ENCODE peak calls at places on chromosomes 1 and 21, in seven cellular contexts. S is spleen, B is GM12892, I is A549, Q is GM12891, G is uterus, X is right lobe of liver. D is an unnamed sample.
A peak's percentile ranks its signal among the peaks of the same experiment; 100 is the strongest.

GRCh38 chr1:41641483-41641829 is 157.0 kb upstream of the EDN2 start:
- DNase-seq in G (no peak), S (no peak), I (no peak), X (no peak), B (no peak), Q (no peak), D (no peak)

GRCh38 chr1:80358141-80358540 is 1351.6 kb upstream of the ADGRL4 start:
- DNase-seq in S (no peak), I (no peak), X (no peak), G (no peak), Q (no peak), B (no peak), D (no peak)

GRCh38 chr1:229479660-229480399 is 28.3 kb downstream of the NUP133 start:
- DNase-seq in X (no peak), G (no peak), I (no peak), B (peak; percentile 27), Q (no peak), S (no peak), D (no peak)

GRCh38 chr1:236677641-236678235 is 8.6 kb upstream of the ACTN2 start:
- DNase-seq in I (no peak), S (no peak), Q (no peak), X (no peak), B (no peak), G (no peak), D (no peak)

GRCh38 chr1:170836146-170836545 is 99.2 kb upstream of the MROH9 start:
- DNase-seq in G (no peak), X (no peak), I (no peak), B (no peak), Q (no peak), S (no peak), D (no peak)

GRCh38 chr1:244137725-244138124 is 86.6 kb downstream of the ZBTB18 start:
- DNase-seq in X (no peak), I (no peak), G (no peak), B (no peak), S (no peak), Q (no peak), D (no peak)

GRCh38 chr1:151401125-151401788 is 1.9 kb downstream of the PSMB4 start:
- DNase-seq in Q (no peak), S (no peak), I (no peak), X (no peak), B (no peak), G (no peak), D (no peak)

GRCh38 chr1:204445860-204446412 is 34.3 kb upstream of the PPP1R15B start:
- DNase-seq in S (peak; percentile 84), G (no peak), X (no peak), B (peak; percentile 44), I (peak; percentile 68), Q (peak; percentile 41), D (peak; percentile 51)

GRCh38 chr1:248863011-248863881 is 4.4 kb upstream of the ZNF692 start:
- DNase-seq in X (peak; percentile 88), G (peak; percentile 91), Q (peak; percentile 55), I (peak; percentile 63), S (peak; percentile 97), B (peak; percentile 59), D (peak; percentile 54)

GRCh38 chr1:230865062-230865817 is 3.1 kb downstream of the C1orf198 start:
- DNase-seq in X (no peak), S (peak; percentile 37), I (no peak), Q (no peak), G (no peak), B (no peak), D (no peak)

GRCh38 chr21:31426235-31426797 is 82.3 kb upstream of the TIAM1 start:
- DNase-seq in X (no peak), G (no peak), I (no peak), Q (no peak), S (no peak), B (no peak), D (no peak)

GRCh38 chr1:240337795-240338194 is 246.1 kb downstream of the FMN2 start:
- DNase-seq in G (peak; percentile 63), B (no peak), I (no peak), Q (no peak), S (no peak), X (no peak), D (no peak)

GRCh38 chr1:197557302-197557701 is 218.0 kb downstream of the DENND1B start:
- DNase-seq in B (no peak), Q (no peak), X (no peak), I (peak; percentile 37), G (no peak), S (no peak), D (no peak)

GRCh38 chr1:244450597-244451538 is 841 bp downstream of the ADSS2 start:
- DNase-seq in B (peak; percentile 19), X (peak; percentile 68), I (peak; percentile 34), S (peak; percentile 93), Q (peak; percentile 10), G (peak; percentile 56), D (peak; percentile 23)

GRCh38 chr1:29991025-29991424 is 732.4 kb downstream of the MATN1 start:
- DNase-seq in B (no peak), G (no peak), S (peak; percentile 74), Q (no peak), I (no peak), X (no peak), D (no peak)

GRCh38 chr1:93851327-93851712 is 27.7 kb downstream of the DNTTIP2 start:
- DNase-seq in B (no peak), S (no peak), G (no peak), X (no peak), Q (no peak), I (no peak), D (no peak)

GRCh38 chr1:67327864-67328263 is 20.2 kb downstream of the IL12RB2 start:
- DNase-seq in B (no peak), G (no peak), X (no peak), S (no peak), I (no peak), Q (no peak), D (no peak)

GRCh38 chr1:47913225-47913823 is 83.9 kb downstream of the TRABD2B start:
- DNase-seq in I (no peak), G (no peak), X (no peak), B (no peak), S (no peak), Q (no peak), D (no peak)

GRCh38 chr1:182305861-182306260 is 85.7 kb downstream of the GLUL start:
- DNase-seq in B (no peak), G (no peak), I (no peak), Q (no peak), X (no peak), S (no peak), D (no peak)

GRCh38 chr1:54777011-54777410 is 12.7 kb upstream of the PARS2 start:
- DNase-seq in X (no peak), Q (no peak), B (no peak), G (no peak), S (no peak), I (no peak), D (no peak)

GRCh38 chr1:22142315-22143064 is 407 bp downstream of the WNT4 start:
- DNase-seq in X (no peak), S (no peak), B (peak; percentile 58), Q (peak; percentile 74), G (no peak), I (no peak), D (peak; percentile 36)

GRCh38 chr1:156117414-156118174 is 3.1 kb downstream of the LMNA start:
- DNase-seq in X (no peak), Q (no peak), S (no peak), B (no peak), I (no peak), G (no peak), D (no peak)

GRCh38 chr1:26531651-26532131 is 2.1 kb downstream of the RPS6KA1 start:
- DNase-seq in G (no peak), S (no peak), X (no peak), Q (no peak), B (no peak), I (no peak), D (no peak)

GRCh38 chr1:50970927-50971582 is 1.0 kb downstream of the CDKN2C start:
- DNase-seq in S (no peak), X (no peak), I (no peak), Q (no peak), B (no peak), G (no peak), D (no peak)

GRCh38 chr1:160675641-160676410 is 29.0 kb upstream of the SLAMF1 start:
- DNase-seq in I (peak; percentile 77), X (peak; percentile 78), G (peak; percentile 33), Q (no peak), S (peak; percentile 94), B (peak; percentile 33), D (peak; percentile 55)
- TF ChIP-seq POLR2A in I (no peak), X (no peak), G (no peak), Q (no peak), S (no peak), B (no peak), D (no peak)

GRCh38 chr1:201170533-201171062 is 16.3 kb upstream of the TMEM9 start:
- DNase-seq in G (peak; percentile 96), S (peak; percentile 95), B (peak; percentile 94), Q (peak; percentile 84), I (peak; percentile 92), X (peak; percentile 99), D (peak; percentile 94)
- TF ChIP-seq POLR2A in G (peak; percentile 85), S (peak; percentile 6), B (no peak), Q (no peak), I (peak; percentile 61), X (peak; percentile 94), D (peak; percentile 48)

GRCh38 chr21:46189213-46189958 is 5.1 kb upstream of the SPATC1L start:
- DNase-seq in X (no peak), I (no peak), B (peak; percentile 13), Q (no peak), G (no peak), S (no peak), D (no peak)

GRCh38 chr21:46187814-46188213 is 3.6 kb upstream of the SPATC1L start:
- DNase-seq in S (no peak), I (no peak), G (no peak), B (no peak), Q (no peak), X (no peak), D (no peak)

GRCh38 chr21:46187251-46187650 is 3.0 kb upstream of the SPATC1L start:
- DNase-seq in I (no peak), B (no peak), Q (no peak), G (no peak), X (no peak), S (no peak), D (no peak)

GRCh38 chr21:46189959-46190490 is 5.8 kb upstream of the SPATC1L start:
- DNase-seq in I (no peak), S (no peak), B (peak; percentile 5), G (peak; percentile 15), Q (no peak), X (no peak), D (no peak)

GRCh38 chr21:46188226-46189212 is 4.3 kb upstream of the SPATC1L start:
- DNase-seq in G (peak; percentile 76), I (peak; percentile 17), X (no peak), Q (no peak), B (no peak), S (no peak), D (peak; percentile 33)
- TF ChIP-seq POLR2A in G (no peak), I (no peak), X (no peak), Q (no peak), B (no peak), S (no peak), D (no peak)

GRCh38 chr1:61077676-61078521 is 4.5 kb upstream of the NFIA start:
- DNase-seq in B (no peak), S (peak; percentile 92), G (peak; percentile 94), X (peak; percentile 92), I (peak; percentile 98), Q (peak; percentile 34), D (peak; percentile 89)
- TF ChIP-seq POLR2A in B (no peak), S (no peak), G (no peak), X (peak; percentile 36), I (no peak), Q (no peak), D (no peak)

GRCh38 chr1:58783993-58784757 is at the start of gene JUN:
- DNase-seq in I (peak; percentile 98), Q (peak; percentile 89), X (peak; percentile 100), G (peak; percentile 100), B (peak; percentile 83), S (peak; percentile 99), D (peak; percentile 93)
- TF ChIP-seq POLR2A in I (peak; percentile 100), Q (peak; percentile 100), X (peak; percentile 100), G (peak; percentile 98), B (peak; percentile 100), S (peak; percentile 100), D (peak; percentile 100)